ENCODE peak calls at places on chromosomes 4 and X, in five cellular contexts. H is H9, T is H1, A is mesenchymal stem cell, L is trophoblast cell. D is an unnamed sample.

GRCh38 chr4:52051213-52051614 is at the start of gene SPATA18:
- DNase-seq in H (peak; percentile 28), T (peak; percentile 47), A (peak; percentile 37), L (no peak), D (no peak)

GRCh38 chrX:73877687-73878086 is 314.7 kb downstream of the CHIC1 start:
- DNase-seq in H (peak; percentile 58), L (no peak), A (peak; percentile 38), T (no peak), D (no peak)

GRCh38 chr4:54414545-54414944 is 185.5 kb downstream of the PDGFRA start:
- DNase-seq in T (no peak), H (no peak), L (no peak), A (no peak), D (no peak)

GRCh38 chrX:1167466-1167865 is 45.0 kb downstream of the CRLF2 start:
- DNase-seq in L (no peak), H (no peak), A (no peak), T (peak; percentile 29), D (no peak)

GRCh38 chrX:143580266-143580665 is 55.6 kb downstream of the SLITRK4 start:
- DNase-seq in A (peak; percentile 46), H (no peak), T (no peak), L (no peak), D (no peak)

GRCh38 chrX:32170481-32170880 is 1040.9 kb downstream of the DMD start:
- DNase-seq in T (no peak), L (no peak), H (no peak), A (no peak), D (no peak)

GRCh38 chr4:58760737-58761136 is 1650.6 kb upstream of the IGFBP7 start:
- DNase-seq in L (no peak), T (no peak), H (no peak), A (no peak), D (no peak)

GRCh38 chrX:47200385-47201150 is 6.9 kb downstream of the UBA1 start:
- DNase-seq in L (no peak), A (no peak), T (no peak), H (no peak), D (no peak)

GRCh38 chr4:106583567-106583966 is 215.0 kb upstream of the GIMD1 start:
- DNase-seq in A (peak; percentile 80), H (no peak), L (no peak), T (no peak), D (no peak)

GRCh38 chrX:115437841-115438240 is 123.1 kb upstream of the PLS3 start:
- DNase-seq in T (no peak), A (no peak), H (no peak), L (no peak), D (no peak)

GRCh38 chrX:11530621-11531020 is 135.1 kb downstream of the ARHGAP6 start:
- DNase-seq in A (peak; percentile 12), L (no peak), T (no peak), H (no peak), D (no peak)

GRCh38 chr4:14908635-14909034 is 93.6 kb upstream of the CPEB2 start:
- DNase-seq in T (no peak), A (peak; percentile 31), L (no peak), H (no peak), D (no peak)

GRCh38 chr4:153364061-153364460 is 19.6 kb downstream of the MND1 start:
- DNase-seq in L (no peak), H (no peak), T (no peak), A (no peak), D (no peak)

GRCh38 chrX:1385251-1385794 is 6.6 kb downstream of the SLC25A6 start:
- DNase-seq in L (no peak), A (no peak), H (no peak), T (peak; percentile 45), D (no peak)

GRCh38 chr4:105462610-105463009 is 11.3 kb downstream of the PPA2 start:
- DNase-seq in T (no peak), L (no peak), H (no peak), A (no peak), D (no peak)

GRCh38 chr4:101037249-101037648 is 310.1 kb downstream of the PPP3CA start:
- DNase-seq in A (no peak), H (no peak), T (no peak), L (peak; percentile 4), D (no peak)

GRCh38 chrX:55907968-55908607 is 190.5 kb downstream of the RRAGB start:
- DNase-seq in H (peak; percentile 83), A (peak; percentile 61), L (peak; percentile 54), T (peak; percentile 66), D (peak; percentile 37)

GRCh38 chr4:67549123-67549522 is 3.8 kb upstream of the CENPC start:
- DNase-seq in L (no peak), T (no peak), A (no peak), H (no peak), D (no peak)

GRCh38 chrX:14027511-14028019 is 2.1 kb downstream of the GEMIN8 start:
- DNase-seq in T (no peak), A (peak; percentile 22), H (no peak), L (no peak), D (no peak)

DNA sequence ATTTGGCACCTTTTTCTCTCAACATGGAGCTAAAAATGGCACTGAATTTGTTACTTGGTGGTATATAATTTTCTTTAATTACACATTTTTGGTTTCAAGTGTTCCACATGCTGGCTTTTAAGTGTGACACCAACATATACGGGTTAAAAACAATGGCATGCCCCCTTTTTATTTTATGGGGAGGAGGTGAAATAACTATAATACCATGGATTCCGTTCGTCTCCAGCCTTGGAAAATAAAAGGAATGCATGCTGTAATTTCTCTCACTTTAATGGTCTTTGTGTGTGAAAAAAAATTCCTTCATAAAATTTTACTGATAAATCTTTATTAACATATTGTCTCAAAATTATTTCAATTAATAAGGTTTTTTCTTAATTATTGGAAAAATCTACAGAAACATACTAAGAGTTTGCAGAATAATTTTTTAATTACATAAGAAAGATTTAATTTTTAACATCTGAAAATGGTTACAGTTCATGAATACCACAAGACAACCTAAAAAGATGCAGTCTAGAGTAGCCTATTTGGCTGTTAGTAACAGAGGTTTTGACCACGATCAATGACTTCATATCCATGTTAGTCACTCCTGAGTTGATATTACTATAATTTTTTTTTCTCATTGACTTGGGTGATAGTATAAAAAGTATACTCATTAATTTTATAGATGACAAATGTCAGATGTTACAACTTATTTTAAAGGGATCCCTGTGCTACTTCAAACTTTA is 272.7 kb downstream of the DCTD start:
- DNase-seq in H (no peak), L (no peak), A (no peak), T (no peak), D (no peak)
- H3K18ac ChIP-seq in H (no peak overlapping the region), L (no peak overlapping the region), A (no peak overlapping the region), T (no peak overlapping the region), D (no peak overlapping the region)

GRCh38 chr4:3472411-3473141 is 9.5 kb downstream of the DOK7 start:
- DNase-seq in H (no peak), L (no peak), A (no peak), T (no peak), D (no peak)

GRCh38 chr4:3475041-3475712 is 12.1 kb downstream of the DOK7 start:
- DNase-seq in T (no peak), L (no peak), H (no peak), A (no peak), D (no peak)

GRCh38 chr4:3475713-3476260 is 12.7 kb downstream of the DOK7 start:
- DNase-seq in T (no peak), A (no peak), L (no peak), H (no peak), D (no peak)

GRCh38 chr4:3473251-3473942 is 10.3 kb downstream of the DOK7 start:
- DNase-seq in L (no peak), A (no peak), H (no peak), T (no peak), D (no peak)

GRCh38 chr4:3473943-3474335 is 10.8 kb downstream of the DOK7 start:
- DNase-seq in L (no peak), T (no peak), H (no peak), A (no peak), D (no peak)
- H2BK12ac ChIP-seq in L (no peak overlapping the region), T (peak overlapping the region; percentile 27), H (no peak overlapping the region), A (no peak overlapping the region), D (no peak overlapping the region)

DNA sequence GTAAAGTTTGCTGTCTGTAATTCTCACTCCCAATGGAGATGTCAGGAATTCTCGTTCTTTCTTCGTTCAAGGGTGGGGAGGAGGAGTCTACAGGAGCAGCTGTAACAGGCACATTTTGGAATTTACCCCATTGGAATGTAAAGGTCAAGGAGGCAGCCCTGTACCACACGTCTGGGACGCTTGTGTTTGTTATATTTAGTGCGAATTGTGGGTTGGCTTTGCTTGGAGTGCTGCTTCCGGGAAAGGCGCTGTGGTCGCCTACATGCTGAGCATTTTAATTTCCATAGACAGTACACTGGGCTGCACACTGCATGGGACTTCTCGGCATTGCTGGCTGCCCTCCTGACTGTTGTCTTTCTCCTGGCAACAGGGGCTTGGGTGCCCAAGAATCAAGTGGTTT is 12.8 kb downstream of the GYG2 start:
- DNase-seq in T (no peak), H (no peak), L (no peak), A (peak; percentile 33), D (no peak)
- H3K18ac ChIP-seq in T (no peak overlapping the region), H (no peak overlapping the region), L (no peak overlapping the region), A (no peak overlapping the region), D (no peak overlapping the region)

DNA sequence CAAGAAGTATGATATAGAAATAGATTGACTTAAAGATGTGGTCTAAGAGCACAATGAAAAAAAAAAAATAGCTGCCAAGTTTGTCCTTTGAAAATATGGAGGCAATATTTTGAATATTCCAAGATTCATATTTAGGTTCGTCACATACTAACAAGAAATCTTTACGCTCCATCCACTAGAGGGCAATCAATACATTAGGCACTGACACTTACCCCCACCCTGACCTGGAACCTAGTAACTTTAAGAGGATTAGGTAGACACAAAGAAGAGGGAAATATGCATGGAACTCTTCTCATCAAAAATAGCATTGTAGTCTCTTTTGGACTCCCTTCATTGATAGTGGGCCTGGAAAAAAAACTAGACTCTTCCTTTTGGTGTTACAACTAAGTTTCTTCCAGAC is 1108.1 kb downstream of the PCDH19 start:
- DNase-seq in A (no peak), H (no peak), T (no peak), L (no peak), D (peak; percentile 18)
- H2BK12ac ChIP-seq in A (no peak overlapping the region), H (no peak overlapping the region), T (no peak overlapping the region), L (no peak overlapping the region), D (no peak overlapping the region)